ENCODE peak calls at places on chromosome 2, in six cellular contexts. J is H7, O is AG08396, B is tibial artery, E is HAP-1, S is amniotic stem cell. X is an unnamed sample.

GRCh38 chr2:202765435-202765834 is 106.1 kb downstream of the ICA1L start:
- DNase-seq in J (no peak), O (no peak), B (no peak), E (no peak), S (no peak), X (no peak)

GRCh38 chr2:109531896-109532727 is 81.7 kb downstream of the SEPTIN10 start:
- DNase-seq in J (peak; percentile 10), O (no peak), B (no peak), E (no peak), S (no peak), X (no peak)

GRCh38 chr2:121648611-121649401 is 456 bp downstream of the CLASP1 start:
- DNase-seq in J (peak; percentile 90), O (peak; percentile 45), B (peak; percentile 59), E (peak; percentile 34), S (no peak), X (peak; percentile 26)

GRCh38 chr2:241289597-241289996 is 25.9 kb downstream of the HDLBP start:
- DNase-seq in J (no peak), O (no peak), B (no peak), E (no peak), S (no peak), X (no peak)

GRCh38 chr2:28374331-28374730 is 18.3 kb upstream of the FOSL2 start:
- DNase-seq in J (no peak), O (no peak), B (no peak), E (no peak), S (no peak), X (no peak)

GRCh38 chr2:59150430-59150829 is 909.3 kb upstream of the FANCL start:
- DNase-seq in J (no peak), O (no peak), B (no peak), E (no peak), S (no peak), X (no peak)

GRCh38 chr2:176078440-176079284 is 5.1 kb downstream of the EVX2 start:
- DNase-seq in J (peak; percentile 24), O (no peak), B (no peak), E (no peak), S (no peak), X (no peak)

GRCh38 chr2:201754683-201755415 is 25.9 kb downstream of the ALS2 start:
- DNase-seq in J (no peak), O (peak; percentile 8), B (no peak), E (no peak), S (no peak), X (no peak)

GRCh38 chr2:143503280-143503679 is 374.1 kb downstream of the ARHGAP15 start:
- DNase-seq in J (no peak), O (no peak), B (no peak), E (no peak), S (no peak), X (no peak)

GRCh38 chr2:189534854-189535253 is 45.7 kb downstream of the SLC40A1 start:
- DNase-seq in J (no peak), O (peak; percentile 48), B (no peak), E (no peak), S (no peak), X (no peak)

GRCh38 chr2:9378433-9379371 is 44.6 kb downstream of the ITGB1BP1 start:
- DNase-seq in J (peak; percentile 56), O (peak; percentile 88), B (peak; percentile 86), E (no peak), S (peak; percentile 63), X (no peak)

GRCh38 chr2:170165129-170165528 is 12.8 kb upstream of the MYO3B start:
- DNase-seq in J (no peak), O (no peak), B (no peak), E (no peak), S (no peak), X (no peak)

GRCh38 chr2:235088608-235089020 is 136.8 kb downstream of the SH3BP4 start:
- DNase-seq in J (no peak), O (no peak), B (no peak), E (peak; percentile 18), S (no peak), X (no peak)

GRCh38 chr2:62200868-62201267 is 5.0 kb downstream of the B3GNT2 start:
- DNase-seq in J (no peak), O (no peak), B (no peak), E (no peak), S (no peak), X (no peak)

GRCh38 chr2:144402282-144402681 is 117.6 kb downstream of the ZEB2 start:
- DNase-seq in J (no peak), O (peak; percentile 21), B (no peak), E (no peak), S (no peak), X (no peak)

GRCh38 chr2:61167587-61167986 is 5.6 kb downstream of the C2orf74 start:
- DNase-seq in J (no peak), O (no peak), B (no peak), E (no peak), S (no peak), X (no peak)

GRCh38 chr2:13193900-13194299 is 477.2 kb downstream of the TRIB2 start:
- DNase-seq in J (peak; percentile 1), O (no peak), B (no peak), E (peak; percentile 42), S (peak; percentile 3), X (no peak)

GRCh38 chr2:191486584-191487320 is 191.2 kb upstream of the NABP1 start:
- DNase-seq in J (no peak), O (peak; percentile 91), B (no peak), E (no peak), S (peak; percentile 92), X (no peak)

GRCh38 chr2:5560981-5561380 is 131.2 kb upstream of the SOX11 start:
- DNase-seq in J (no peak), O (peak; percentile 16), B (peak; percentile 59), E (no peak), S (peak; percentile 50), X (no peak)

GRCh38 chr2:216849987-216850386 is 9.9 kb downstream of the TNP1 start:
- DNase-seq in J (no peak), O (no peak), B (no peak), E (no peak), S (no peak), X (no peak)

GRCh38 chr2:54771166-54771565 is 47.7 kb downstream of the EML6 start:
- DNase-seq in J (no peak), O (no peak), B (no peak), E (no peak), S (peak; percentile 26), X (no peak)

GRCh38 chr2:223585691-223586090 is 16.5 kb downstream of the SCG2 start:
- DNase-seq in J (no peak), O (no peak), B (no peak), E (peak; percentile 74), S (no peak), X (no peak)

GRCh38 chr2:112754562-112754961 is 9.8 kb downstream of the CKAP2L start:
- DNase-seq in J (no peak), O (no peak), B (no peak), E (no peak), S (no peak), X (no peak)

GRCh38 chr2:186570587-186570986 is 19.3 kb upstream of the ITGAV start:
- DNase-seq in J (no peak), O (no peak), B (no peak), E (peak; percentile 31), S (no peak), X (no peak)

GRCh38 chr2:139529045-139529444 is 748.9 kb upstream of the NXPH2 start:
- DNase-seq in J (no peak), O (no peak), B (no peak), E (no peak), S (no peak), X (no peak)

GRCh38 chr2:28234807-28235206 is 157.9 kb upstream of the FOSL2 start:
- DNase-seq in J (no peak), O (no peak), B (no peak), E (no peak), S (no peak), X (no peak)

GRCh38 chr2:133879703-133880102 is 311.4 kb upstream of the NCKAP5 start:
- DNase-seq in J (no peak), O (no peak), B (no peak), E (no peak), S (no peak), X (no peak)

GRCh38 chr2:26653207-26654060 is 12.3 kb upstream of the CIB4 start:
- DNase-seq in J (no peak), O (no peak), B (no peak), E (no peak), S (no peak), X (no peak)

GRCh38 chr2:62313433-62314227 is 117.7 kb downstream of the B3GNT2 start:
- DNase-seq in J (no peak), O (no peak), B (no peak), E (no peak), S (no peak), X (no peak)